ENCODE peak calls at places on chromosomes 7 and 10, in eight cellular contexts. D is aorta, M is mesenchymal stem cell, T is upper lobe of right lung, R is heart right ventricle, I is A673, N is gastrocnemius medialis, Y is IMR-90. J is an unnamed sample.

GRCh38 chr10:78852856-78853255 is 215.9 kb upstream of the ZMIZ1 start:
- DNase-seq in D (no peak), M (no peak), T (no peak), R (no peak), I (peak; percentile 9), N (no peak), Y (peak; percentile 4), J (peak; percentile 11)

GRCh38 chr7:33671521-33672262 is 233.6 kb upstream of the BMPER start:
- DNase-seq in D (no peak), M (no peak), T (no peak), R (no peak), I (peak; percentile 77), N (no peak), Y (no peak), J (peak; percentile 33)

GRCh38 chr7:31122649-31123058 is 70.5 kb downstream of the ADCYAP1R1 start:
- DNase-seq in D (peak; percentile 67), M (peak; percentile 85), T (no peak), R (peak; percentile 77), I (peak; percentile 85), N (no peak), Y (peak; percentile 90), J (peak; percentile 88)

GRCh38 chr10:14556285-14556956 is 218.3 kb downstream of the FAM107B start:
- DNase-seq in D (no peak), M (no peak), T (no peak), R (no peak), I (no peak), N (no peak), Y (peak; percentile 23), J (peak; percentile 59)

GRCh38 chr7:107501593-107501992 is 31.7 kb downstream of the GPR22 start:
- DNase-seq in D (no peak), M (peak; percentile 46), T (no peak), R (no peak), I (peak; percentile 52), N (no peak), Y (peak; percentile 41), J (peak; percentile 64)

GRCh38 chr10:114266521-114266920 is 27.5 kb downstream of the VWA2 start:
- DNase-seq in D (no peak), M (no peak), T (no peak), R (peak; percentile 47), I (no peak), N (peak; percentile 45), Y (peak; percentile 50), J (peak; percentile 24)

GRCh38 chr7:29538322-29538874 is 25.2 kb upstream of the PRR15 start:
- DNase-seq in D (no peak), M (no peak), T (no peak), R (no peak), I (peak; percentile 30), N (no peak), Y (no peak), J (no peak)

GRCh38 chr10:75018233-75018632 is 93.2 kb upstream of the SAMD8 start:
- DNase-seq in D (no peak), M (no peak), T (no peak), R (no peak), I (no peak), N (no peak), Y (no peak), J (no peak)

GRCh38 chr7:30469303-30469702 is 9.3 kb downstream of the NOD1 start:
- DNase-seq in D (peak; percentile 93), M (peak; percentile 95), T (peak; percentile 81), R (peak; percentile 90), I (peak; percentile 70), N (no peak), Y (peak; percentile 99), J (peak; percentile 99)

GRCh38 chr7:96719164-96719563 is 9.5 kb upstream of the SEM1 start:
- DNase-seq in D (no peak), M (no peak), T (no peak), R (no peak), I (peak; percentile 63), N (no peak), Y (no peak), J (no peak)

GRCh38 chr10:14782691-14783363 is 8.1 kb upstream of the FAM107B start:
- DNase-seq in D (no peak), M (peak; percentile 45), T (no peak), R (no peak), I (no peak), N (no peak), Y (no peak), J (peak; percentile 100)

GRCh38 chr10:5234106-5234877 is 37.7 kb downstream of the AKR1C4 start:
- DNase-seq in D (peak; percentile 49), M (peak; percentile 61), T (no peak), R (peak; percentile 5), I (peak; percentile 79), N (peak; percentile 9), Y (peak; percentile 50), J (no peak)

GRCh38 chr7:93018666-93019065 is 99.1 kb downstream of the SAMD9 start:
- DNase-seq in D (no peak), M (peak; percentile 24), T (no peak), R (no peak), I (no peak), N (no peak), Y (peak; percentile 92), J (no peak)

GRCh38 chr7:46715579-46715978 is 794.5 kb upstream of the IGFBP3 start:
- DNase-seq in D (no peak), M (peak; percentile 41), T (no peak), R (no peak), I (no peak), N (no peak), Y (no peak), J (no peak)

GRCh38 chr7:46710927-46711326 is 789.9 kb upstream of the IGFBP3 start:
- DNase-seq in D (no peak), M (peak; percentile 29), T (no peak), R (no peak), I (peak; percentile 45), N (no peak), Y (no peak), J (no peak)

GRCh38 chr7:46713868-46714596 is 793.0 kb upstream of the IGFBP3 start:
- DNase-seq in D (peak; percentile 58), M (peak; percentile 50), T (no peak), R (peak; percentile 77), I (no peak), N (no peak), Y (no peak), J (peak; percentile 93)

GRCh38 chr7:46716926-46717325 is 795.9 kb upstream of the IGFBP3 start:
- DNase-seq in D (no peak), M (no peak), T (no peak), R (no peak), I (no peak), N (no peak), Y (no peak), J (peak; percentile 75)

DNA sequence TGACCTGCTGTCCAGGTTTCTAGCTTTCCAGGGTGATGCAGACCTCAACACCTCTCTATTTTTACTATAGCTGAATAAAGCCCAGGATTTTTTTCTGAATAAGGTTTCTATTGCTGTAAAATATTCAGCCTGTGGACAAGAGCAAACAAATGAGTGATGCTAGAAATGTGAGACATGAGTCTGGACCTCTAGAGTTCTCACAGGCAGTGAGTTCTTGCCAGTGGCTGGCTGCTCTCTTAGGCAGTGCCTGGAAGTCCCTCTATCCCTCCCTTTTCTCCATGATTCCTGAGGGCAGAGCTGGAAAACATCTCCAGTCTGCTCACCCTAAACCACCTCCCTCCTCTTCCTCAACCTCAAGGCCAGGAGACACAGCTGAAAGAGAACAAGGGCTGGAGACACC is 793.8 kb upstream of the IGFBP3 start:
- DNase-seq in D (no peak), M (no peak), T (no peak), R (no peak), I (no peak), N (no peak), Y (no peak), J (no peak)
- H3K4me1 ChIP-seq in D (peaks cover 2% of the 10 kb centered on the region), M (peaks cover 2% of the 10 kb centered on the region), T (peaks cover 7% of the 10 kb centered on the region), R (no peaks in the 10 kb centered on the region), I (peaks cover 13% of the 10 kb centered on the region), N (no peaks in the 10 kb centered on the region), Y (peaks cover 5% of the 10 kb centered on the region), J (peaks cover 13% of the 10 kb centered on the region)

DNA sequence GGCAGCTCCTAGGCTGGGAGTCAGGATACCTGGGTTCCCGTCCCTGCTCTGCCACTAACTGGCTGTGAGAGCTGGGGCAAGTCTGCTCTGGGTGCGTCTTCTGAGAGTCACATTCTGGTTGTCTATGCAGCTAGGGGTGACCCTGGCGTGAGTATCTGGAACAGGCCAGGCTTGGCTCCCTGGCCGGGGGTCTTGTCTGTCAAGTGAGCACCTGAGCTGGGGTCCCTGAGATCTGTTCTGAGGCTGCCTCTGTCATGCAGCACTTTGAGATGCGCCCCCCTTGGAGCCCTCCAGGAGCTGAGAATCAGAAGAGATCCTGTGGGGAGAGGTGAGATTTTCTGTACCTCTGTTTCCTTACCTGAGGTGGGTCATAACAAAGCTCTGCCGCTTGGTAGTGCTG is 7.5 kb downstream of the AGAP3 start:
- DNase-seq in D (no peak), M (no peak), T (no peak), R (no peak), I (no peak), N (no peak), Y (no peak), J (no peak)
- H3K4me1 ChIP-seq in D (no peaks in the 10 kb centered on the region), M (peaks cover 36% of the 10 kb centered on the region), T (peaks cover 30% of the 10 kb centered on the region), R (peaks cover 13% of the 10 kb centered on the region), I (peaks cover 4% of the 10 kb centered on the region), N (peaks cover 19% of the 10 kb centered on the region), Y (peaks cover 16% of the 10 kb centered on the region), J (peaks cover 34% of the 10 kb centered on the region)

GRCh38 chr7:123939784-123940183 is 14.7 kb downstream of the SPAM1 start:
- DNase-seq in D (no peak), M (no peak), T (no peak), R (no peak), I (no peak), N (no peak), Y (no peak), J (no peak)

GRCh38 chr7:123941391-123942180 is 16.5 kb downstream of the SPAM1 start:
- DNase-seq in D (no peak), M (no peak), T (no peak), R (no peak), I (no peak), N (no peak), Y (no peak), J (no peak)

GRCh38 chr7:123948122-123948521 is 23.1 kb downstream of the SPAM1 start:
- DNase-seq in D (no peak), M (no peak), T (no peak), R (no peak), I (no peak), N (no peak), Y (no peak), J (no peak)

GRCh38 chr7:123945938-123946337 is 20.9 kb downstream of the SPAM1 start:
- DNase-seq in D (no peak), M (no peak), T (no peak), R (no peak), I (no peak), N (no peak), Y (no peak), J (no peak)

GRCh38 chr7:123944395-123944794 is 19.4 kb downstream of the SPAM1 start:
- DNase-seq in D (no peak), M (no peak), T (no peak), R (no peak), I (peak; percentile 81), N (no peak), Y (no peak), J (no peak)
- H3K4me1 ChIP-seq in D (no peaks in the 10 kb centered on the region), M (no peaks in the 10 kb centered on the region), T (no peaks in the 10 kb centered on the region), R (no peaks in the 10 kb centered on the region), I (peaks cover 26% of the 10 kb centered on the region), N (no peaks in the 10 kb centered on the region), Y (no peaks in the 10 kb centered on the region), J (no peaks in the 10 kb centered on the region)

DNA sequence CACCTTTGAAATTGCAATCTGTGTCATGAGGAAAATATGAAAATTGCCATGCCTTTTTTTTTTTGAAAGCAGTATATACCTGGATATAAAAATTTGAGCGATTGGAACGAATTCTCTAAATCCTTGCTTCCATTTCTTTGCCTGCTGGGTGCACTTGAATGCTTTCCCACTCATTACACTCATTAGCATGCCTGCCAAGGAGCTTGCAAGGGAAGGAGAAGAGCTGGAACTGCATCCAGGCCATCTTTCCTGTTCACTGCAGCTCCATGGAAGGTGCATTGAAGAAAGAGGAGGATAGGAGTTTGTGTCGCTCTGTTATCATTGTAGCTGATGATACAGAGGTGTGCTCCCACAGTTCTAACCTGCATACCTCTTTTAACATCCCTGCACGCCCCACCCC is 102.4 kb upstream of the GJD4 start:
- DNase-seq in D (no peak), M (no peak), T (no peak), R (no peak), I (no peak), N (no peak), Y (no peak), J (no peak)
- H3K4me1 ChIP-seq in D (no peaks in the 10 kb centered on the region), M (peaks cover 4% of the 10 kb centered on the region), T (no peaks in the 10 kb centered on the region), R (peaks cover 6% of the 10 kb centered on the region), I (no peaks in the 10 kb centered on the region), N (peaks cover 14% of the 10 kb centered on the region), Y (no peaks in the 10 kb centered on the region), J (no peaks in the 10 kb centered on the region)